ENCODE peak calls at places on chromosomes 3 and 15, in nine cellular contexts. One of them, this sample, is unnamed.
A peak's percentile ranks its signal among the peaks of the same experiment; 100 is the strongest.

GRCh38 chr3:100526613-100527346 is 34.4 kb downstream of the TMEM45A start:
- DNase-seq in Panc1: no peak
- DNase-seq in IMR-90: no peak
- DNase-seq in cardiac muscle cell: no peak
- DNase-seq in ovary: no peak
- DNase-seq in sigmoid colon: no peak
- DNase-seq in tibial artery: no peak
- DNase-seq in adrenal gland: no peak
- DNase-seq in MM.1S: no peak
- DNase-seq in this sample: no peak

GRCh38 chr3:138724433-138724832 is 110.3 kb downstream of the PIK3CB start:
- DNase-seq in Panc1: no peak
- DNase-seq in IMR-90: no peak
- DNase-seq in cardiac muscle cell: no peak
- DNase-seq in ovary: no peak
- DNase-seq in sigmoid colon: no peak
- DNase-seq in tibial artery: no peak
- DNase-seq in adrenal gland: no peak
- DNase-seq in MM.1S: no peak
- DNase-seq in this sample: no peak

GRCh38 chr3:11661052-11661656 is 17.4 kb upstream of the VGLL4 start:
- DNase-seq in Panc1: no peak
- DNase-seq in IMR-90: no peak
- DNase-seq in cardiac muscle cell: no peak
- DNase-seq in ovary: no peak
- DNase-seq in sigmoid colon: no peak
- DNase-seq in tibial artery: no peak
- DNase-seq in adrenal gland: no peak
- DNase-seq in MM.1S: no peak
- DNase-seq in this sample: no peak

GRCh38 chr3:8840556-8840955 is 71.1 kb upstream of the OXTR start:
- DNase-seq in Panc1: no peak
- DNase-seq in IMR-90: peak; percentile 89
- DNase-seq in cardiac muscle cell: peak; percentile 50
- DNase-seq in ovary: no peak
- DNase-seq in sigmoid colon: no peak
- DNase-seq in tibial artery: no peak
- DNase-seq in adrenal gland: no peak
- DNase-seq in MM.1S: no peak
- DNase-seq in this sample: no peak

GRCh38 chr15:85964471-85964870 is 115.2 kb upstream of the AGBL1 start:
- DNase-seq in Panc1: no peak
- DNase-seq in IMR-90: no peak
- DNase-seq in cardiac muscle cell: no peak
- DNase-seq in ovary: no peak
- DNase-seq in sigmoid colon: no peak
- DNase-seq in tibial artery: no peak
- DNase-seq in adrenal gland: no peak
- DNase-seq in MM.1S: no peak
- DNase-seq in this sample: no peak

GRCh38 chr3:146528954-146529353 is 15.5 kb downstream of the PLSCR1 start:
- DNase-seq in Panc1: no peak
- DNase-seq in IMR-90: peak; percentile 79
- DNase-seq in cardiac muscle cell: no peak
- DNase-seq in ovary: no peak
- DNase-seq in sigmoid colon: no peak
- DNase-seq in tibial artery: no peak
- DNase-seq in adrenal gland: no peak
- DNase-seq in MM.1S: no peak
- DNase-seq in this sample: no peak

GRCh38 chr3:155941354-155941753 is 70.9 kb downstream of the GMPS start:
- DNase-seq in Panc1: no peak
- DNase-seq in IMR-90: no peak
- DNase-seq in cardiac muscle cell: no peak
- DNase-seq in ovary: no peak
- DNase-seq in sigmoid colon: no peak
- DNase-seq in tibial artery: no peak
- DNase-seq in adrenal gland: no peak
- DNase-seq in MM.1S: no peak
- DNase-seq in this sample: no peak

GRCh38 chr3:39125837-39126500 is 18.5 kb downstream of the TTC21A start:
- DNase-seq in Panc1: no peak
- DNase-seq in IMR-90: peak; percentile 39
- DNase-seq in cardiac muscle cell: peak; percentile 30
- DNase-seq in ovary: no peak
- DNase-seq in sigmoid colon: peak; percentile 43
- DNase-seq in tibial artery: no peak
- DNase-seq in adrenal gland: no peak
- DNase-seq in MM.1S: no peak
- DNase-seq in this sample: no peak

GRCh38 chr15:54150255-54150654 is 172.0 kb downstream of the UNC13C start:
- DNase-seq in Panc1: no peak
- DNase-seq in IMR-90: peak; percentile 65
- DNase-seq in cardiac muscle cell: no peak
- DNase-seq in ovary: no peak
- DNase-seq in sigmoid colon: no peak
- DNase-seq in tibial artery: no peak
- DNase-seq in adrenal gland: no peak
- DNase-seq in MM.1S: peak; percentile 96
- DNase-seq in this sample: no peak

GRCh38 chr3:37897763-37898162 is 36.1 kb downstream of the CTDSPL start:
- DNase-seq in Panc1: no peak
- DNase-seq in IMR-90: no peak
- DNase-seq in cardiac muscle cell: no peak
- DNase-seq in ovary: no peak
- DNase-seq in sigmoid colon: no peak
- DNase-seq in tibial artery: no peak
- DNase-seq in adrenal gland: no peak
- DNase-seq in MM.1S: no peak
- DNase-seq in this sample: no peak

GRCh38 chr3:146505496-146505895 is 36.1 kb upstream of the PLSCR2 start:
- DNase-seq in Panc1: no peak
- DNase-seq in IMR-90: no peak
- DNase-seq in cardiac muscle cell: no peak
- DNase-seq in ovary: no peak
- DNase-seq in sigmoid colon: no peak
- DNase-seq in tibial artery: no peak
- DNase-seq in adrenal gland: no peak
- DNase-seq in MM.1S: no peak
- DNase-seq in this sample: no peak

GRCh38 chr3:191889781-191890180 is 428.8 kb downstream of the PYDC2 start:
- DNase-seq in Panc1: no peak
- DNase-seq in IMR-90: no peak
- DNase-seq in cardiac muscle cell: no peak
- DNase-seq in ovary: no peak
- DNase-seq in sigmoid colon: no peak
- DNase-seq in tibial artery: no peak
- DNase-seq in adrenal gland: no peak
- DNase-seq in MM.1S: no peak
- DNase-seq in this sample: no peak
- H3K27ac ChIP-seq in Panc1: no peak overlapping the region
- H3K27ac ChIP-seq in IMR-90: no peak overlapping the region
- H3K27ac ChIP-seq in cardiac muscle cell: no peak overlapping the region
- H3K27ac ChIP-seq in ovary: no peak overlapping the region
- H3K27ac ChIP-seq in sigmoid colon: no peak overlapping the region
- H3K27ac ChIP-seq in tibial artery: no peak overlapping the region
- H3K27ac ChIP-seq in adrenal gland: no peak overlapping the region
- H3K27ac ChIP-seq in MM.1S: no peak overlapping the region
- H3K27ac ChIP-seq in this sample: no peak overlapping the region

DNA sequence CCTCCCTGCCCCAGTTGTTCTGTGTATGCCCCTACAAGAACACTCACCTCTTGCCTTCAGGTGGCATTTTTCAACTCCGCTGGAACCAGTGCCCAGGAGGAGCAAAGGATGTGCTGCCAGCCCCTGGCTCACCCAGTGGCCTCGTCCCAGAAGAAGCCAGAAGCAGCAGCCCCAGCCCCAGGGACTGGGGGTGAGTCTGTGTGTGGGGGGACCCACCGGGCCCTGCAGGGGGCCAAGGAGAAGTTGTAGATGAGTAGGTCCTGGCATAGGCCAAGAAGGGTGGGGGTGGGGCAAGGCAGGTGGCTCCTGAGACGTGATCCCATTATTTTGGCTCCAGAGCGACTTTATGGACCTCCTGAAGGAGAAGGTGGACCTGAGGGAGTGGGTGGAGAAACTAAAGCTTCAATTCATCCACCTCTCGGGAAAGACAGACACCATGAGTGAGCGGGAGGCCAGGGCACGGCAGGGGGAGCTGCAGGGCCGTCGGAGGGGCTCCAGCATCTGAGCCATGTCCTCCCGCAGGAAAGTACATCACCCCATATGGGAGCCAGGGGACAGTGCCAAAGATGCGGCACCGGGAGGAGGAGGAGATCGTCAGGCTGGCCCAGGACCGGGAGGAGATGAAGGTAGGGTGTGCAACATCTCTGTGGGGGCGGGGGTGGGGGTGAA is 29.3 kb downstream of the NGRN start:
- DNase-seq in Panc1: no peak
- DNase-seq in IMR-90: no peak
- DNase-seq in cardiac muscle cell: no peak
- DNase-seq in ovary: no peak
- DNase-seq in sigmoid colon: no peak
- DNase-seq in tibial artery: no peak
- DNase-seq in adrenal gland: no peak
- DNase-seq in MM.1S: no peak
- DNase-seq in this sample: peak; percentile 47
- TF ChIP-seq CTCF in Panc1: peak; percentile 70
- TF ChIP-seq CTCF in IMR-90: no peak
- TF ChIP-seq CTCF in cardiac muscle cell: no peak
- TF ChIP-seq CTCF in ovary: no peak
- TF ChIP-seq CTCF in sigmoid colon: no peak
- TF ChIP-seq CTCF in tibial artery: peak; percentile 28
- TF ChIP-seq CTCF in adrenal gland: no peak
- TF ChIP-seq CTCF in MM.1S: no peak
- TF ChIP-seq CTCF in this sample: no peak

GRCh38 chr3:137134431-137134830 is 176.6 kb downstream of the IL20RB start:
- DNase-seq in Panc1: no peak
- DNase-seq in IMR-90: no peak
- DNase-seq in cardiac muscle cell: no peak
- DNase-seq in ovary: no peak
- DNase-seq in sigmoid colon: no peak
- DNase-seq in tibial artery: no peak
- DNase-seq in adrenal gland: no peak
- DNase-seq in MM.1S: no peak
- DNase-seq in this sample: no peak
- H3K27ac ChIP-seq in Panc1: no peak overlapping the region
- H3K27ac ChIP-seq in IMR-90: no peak overlapping the region
- H3K27ac ChIP-seq in cardiac muscle cell: no peak overlapping the region
- H3K27ac ChIP-seq in ovary: no peak overlapping the region
- H3K27ac ChIP-seq in sigmoid colon: no peak overlapping the region
- H3K27ac ChIP-seq in tibial artery: no peak overlapping the region
- H3K27ac ChIP-seq in adrenal gland: no peak overlapping the region
- H3K27ac ChIP-seq in MM.1S: no peak overlapping the region
- H3K27ac ChIP-seq in this sample: no peak overlapping the region

GRCh38 chr3:79767953-79768282 is at the start of gene ROBO1:
- DNase-seq in Panc1: no peak
- DNase-seq in IMR-90: no peak
- DNase-seq in cardiac muscle cell: peak; percentile 2
- DNase-seq in ovary: no peak
- DNase-seq in sigmoid colon: no peak
- DNase-seq in tibial artery: no peak
- DNase-seq in adrenal gland: no peak
- DNase-seq in MM.1S: no peak
- DNase-seq in this sample: no peak

GRCh38 chr3:79766474-79767193 is 1.2 kb downstream of the ROBO1 start:
- DNase-seq in Panc1: no peak
- DNase-seq in IMR-90: no peak
- DNase-seq in cardiac muscle cell: no peak
- DNase-seq in ovary: peak; percentile 22
- DNase-seq in sigmoid colon: no peak
- DNase-seq in tibial artery: no peak
- DNase-seq in adrenal gland: no peak
- DNase-seq in MM.1S: no peak
- DNase-seq in this sample: no peak

GRCh38 chr3:79765854-79766253 is 1.9 kb downstream of the ROBO1 start:
- DNase-seq in Panc1: no peak
- DNase-seq in IMR-90: no peak
- DNase-seq in cardiac muscle cell: no peak
- DNase-seq in ovary: no peak
- DNase-seq in sigmoid colon: no peak
- DNase-seq in tibial artery: no peak
- DNase-seq in adrenal gland: no peak
- DNase-seq in MM.1S: no peak
- DNase-seq in this sample: no peak

GRCh38 chr3:79769234-79769633 is 1.4 kb upstream of the ROBO1 start:
- DNase-seq in Panc1: no peak
- DNase-seq in IMR-90: no peak
- DNase-seq in cardiac muscle cell: no peak
- DNase-seq in ovary: no peak
- DNase-seq in sigmoid colon: no peak
- DNase-seq in tibial artery: no peak
- DNase-seq in adrenal gland: no peak
- DNase-seq in MM.1S: no peak
- DNase-seq in this sample: no peak

DNA sequence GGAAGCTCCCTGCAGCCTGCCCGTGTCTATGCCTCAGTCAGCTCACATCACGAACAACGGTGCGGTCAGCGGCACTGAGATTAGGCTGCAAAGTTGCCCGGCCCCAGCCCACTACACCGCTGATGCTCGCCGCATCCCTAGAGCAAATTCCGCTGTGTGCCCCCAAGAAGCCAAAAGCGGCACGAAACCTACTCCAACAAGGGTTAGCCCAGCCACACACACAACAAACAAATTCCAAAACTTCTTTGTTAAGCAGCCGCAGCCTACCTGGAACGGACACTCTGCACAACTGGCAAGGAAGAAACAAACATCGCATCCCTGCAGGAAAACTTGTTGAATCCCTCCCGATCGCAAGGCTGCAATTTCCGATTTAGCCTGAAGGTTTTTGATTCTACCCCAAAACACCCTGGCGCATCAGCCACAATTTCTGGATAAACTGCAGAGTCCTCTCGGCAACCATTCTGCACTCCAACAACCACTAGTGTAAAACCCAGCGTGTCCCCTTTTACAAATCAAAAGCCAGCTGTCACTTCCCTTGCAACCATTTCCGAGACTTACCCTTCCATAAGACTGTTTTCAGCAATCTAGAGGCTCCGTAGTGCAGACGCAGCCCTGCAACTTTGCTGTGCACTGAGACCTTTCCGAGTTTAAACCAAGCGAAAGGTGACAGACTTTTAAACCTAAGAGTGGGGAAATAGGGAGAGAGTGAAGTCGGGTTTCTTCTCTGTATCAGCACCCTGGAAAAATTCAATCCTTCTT is 425 bp downstream of the ROBO1 start:
- DNase-seq in Panc1: no peak
- DNase-seq in IMR-90: no peak
- DNase-seq in cardiac muscle cell: peak; percentile 1
- DNase-seq in ovary: no peak
- DNase-seq in sigmoid colon: no peak
- DNase-seq in tibial artery: no peak
- DNase-seq in adrenal gland: no peak
- DNase-seq in MM.1S: no peak
- DNase-seq in this sample: no peak
- TF ChIP-seq CTCF in Panc1: no peak
- TF ChIP-seq CTCF in IMR-90: no peak
- TF ChIP-seq CTCF in cardiac muscle cell: no peak
- TF ChIP-seq CTCF in ovary: no peak
- TF ChIP-seq CTCF in sigmoid colon: no peak
- TF ChIP-seq CTCF in tibial artery: no peak
- TF ChIP-seq CTCF in adrenal gland: peak; percentile 9
- TF ChIP-seq CTCF in MM.1S: no peak
- TF ChIP-seq CTCF in this sample: no peak